ENCODE peak calls at places on chromosomes 2 and 18, in ten cellular contexts. One of them, this sample, is unnamed.

GRCh38 chr2:42368817-42369550 is 8.0 kb upstream of the COX7A2L start:
- DNase-seq in NCI-H510A: no peak
- DNase-seq in cardiac muscle cell: no peak
- DNase-seq in neural progenitor cell: no peak
- DNase-seq in T-helper 9 cell: no peak
- DNase-seq in neural crest cell: no peak
- DNase-seq in activated naive CD8-positive, alpha-beta T cell treated with anti-CD3 and anti-CD28 coated beads for 36 hours: no peak
- DNase-seq in iPS-NIHi11: no peak
- DNase-seq in EH: no peak
- DNase-seq in stimulated activated CD4-positive, alpha-beta T cell treated with anti-CD3 and anti-CD28 coated beads, Interleukin-12 subunit alpha, Interleukin-12 subunit beta, amount 100 ng/mL, for 48 hours: no peak
- DNase-seq in this sample: peak

GRCh38 chr2:121197369-121198091 is 87.5 kb downstream of the TFCP2L1 start:
- DNase-seq in NCI-H510A: no peak
- DNase-seq in cardiac muscle cell: peak
- DNase-seq in neural progenitor cell: no peak
- DNase-seq in T-helper 9 cell: no peak
- DNase-seq in neural crest cell: no peak
- DNase-seq in activated naive CD8-positive, alpha-beta T cell treated with anti-CD3 and anti-CD28 coated beads for 36 hours: no peak
- DNase-seq in iPS-NIHi11: no peak
- DNase-seq in EH: peak
- DNase-seq in stimulated activated CD4-positive, alpha-beta T cell treated with anti-CD3 and anti-CD28 coated beads, Interleukin-12 subunit alpha, Interleukin-12 subunit beta, amount 100 ng/mL, for 48 hours: no peak
- DNase-seq in this sample: no peak

GRCh38 chr18:41645600-41646360 is 309.3 kb upstream of the PIK3C3 start:
- DNase-seq in NCI-H510A: no peak
- DNase-seq in cardiac muscle cell: no peak
- DNase-seq in neural progenitor cell: no peak
- DNase-seq in T-helper 9 cell: no peak
- DNase-seq in neural crest cell: no peak
- DNase-seq in activated naive CD8-positive, alpha-beta T cell treated with anti-CD3 and anti-CD28 coated beads for 36 hours: no peak
- DNase-seq in iPS-NIHi11: no peak
- DNase-seq in EH: no peak
- DNase-seq in stimulated activated CD4-positive, alpha-beta T cell treated with anti-CD3 and anti-CD28 coated beads, Interleukin-12 subunit alpha, Interleukin-12 subunit beta, amount 100 ng/mL, for 48 hours: no peak
- DNase-seq in this sample: no peak

GRCh38 chr2:109069430-109070194 is 59.4 kb upstream of the SH3RF3 start:
- DNase-seq in NCI-H510A: no peak
- DNase-seq in cardiac muscle cell: no peak
- DNase-seq in neural progenitor cell: peak
- DNase-seq in T-helper 9 cell: no peak
- DNase-seq in neural crest cell: no peak
- DNase-seq in activated naive CD8-positive, alpha-beta T cell treated with anti-CD3 and anti-CD28 coated beads for 36 hours: no peak
- DNase-seq in iPS-NIHi11: peak
- DNase-seq in EH: no peak
- DNase-seq in stimulated activated CD4-positive, alpha-beta T cell treated with anti-CD3 and anti-CD28 coated beads, Interleukin-12 subunit alpha, Interleukin-12 subunit beta, amount 100 ng/mL, for 48 hours: no peak
- DNase-seq in this sample: peak

GRCh38 chr2:165192729-165193128 is 11.1 kb downstream of the SCN3A start:
- DNase-seq in NCI-H510A: no peak
- DNase-seq in cardiac muscle cell: no peak
- DNase-seq in neural progenitor cell: no peak
- DNase-seq in T-helper 9 cell: no peak
- DNase-seq in neural crest cell: no peak
- DNase-seq in activated naive CD8-positive, alpha-beta T cell treated with anti-CD3 and anti-CD28 coated beads for 36 hours: no peak
- DNase-seq in iPS-NIHi11: no peak
- DNase-seq in EH: no peak
- DNase-seq in stimulated activated CD4-positive, alpha-beta T cell treated with anti-CD3 and anti-CD28 coated beads, Interleukin-12 subunit alpha, Interleukin-12 subunit beta, amount 100 ng/mL, for 48 hours: no peak
- DNase-seq in this sample: no peak

GRCh38 chr2:59425292-59425691 is 1128.2 kb downstream of the BCL11A start:
- DNase-seq in NCI-H510A: no peak
- DNase-seq in cardiac muscle cell: no peak
- DNase-seq in neural progenitor cell: no peak
- DNase-seq in T-helper 9 cell: no peak
- DNase-seq in neural crest cell: no peak
- DNase-seq in activated naive CD8-positive, alpha-beta T cell treated with anti-CD3 and anti-CD28 coated beads for 36 hours: no peak
- DNase-seq in iPS-NIHi11: no peak
- DNase-seq in EH: peak
- DNase-seq in stimulated activated CD4-positive, alpha-beta T cell treated with anti-CD3 and anti-CD28 coated beads, Interleukin-12 subunit alpha, Interleukin-12 subunit beta, amount 100 ng/mL, for 48 hours: no peak
- DNase-seq in this sample: no peak

GRCh38 chr18:80148316-80149199 is 39.5 kb downstream of the ADNP2 start:
- DNase-seq in NCI-H510A: no peak
- DNase-seq in cardiac muscle cell: peak
- DNase-seq in neural progenitor cell: no peak
- DNase-seq in T-helper 9 cell: no peak
- DNase-seq in neural crest cell: no peak
- DNase-seq in activated naive CD8-positive, alpha-beta T cell treated with anti-CD3 and anti-CD28 coated beads for 36 hours: no peak
- DNase-seq in iPS-NIHi11: no peak
- DNase-seq in EH: peak
- DNase-seq in stimulated activated CD4-positive, alpha-beta T cell treated with anti-CD3 and anti-CD28 coated beads, Interleukin-12 subunit alpha, Interleukin-12 subunit beta, amount 100 ng/mL, for 48 hours: no peak
- DNase-seq in this sample: no peak

GRCh38 chr2:37005118-37005868 is 39.0 kb upstream of the STRN start:
- DNase-seq in NCI-H510A: peak
- DNase-seq in cardiac muscle cell: peak
- DNase-seq in neural progenitor cell: peak
- DNase-seq in T-helper 9 cell: no peak
- DNase-seq in neural crest cell: no peak
- DNase-seq in activated naive CD8-positive, alpha-beta T cell treated with anti-CD3 and anti-CD28 coated beads for 36 hours: no peak
- DNase-seq in iPS-NIHi11: peak
- DNase-seq in EH: peak
- DNase-seq in stimulated activated CD4-positive, alpha-beta T cell treated with anti-CD3 and anti-CD28 coated beads, Interleukin-12 subunit alpha, Interleukin-12 subunit beta, amount 100 ng/mL, for 48 hours: no peak
- DNase-seq in this sample: peak

GRCh38 chr18:62500174-62500573 is 22.7 kb upstream of the ZCCHC2 start:
- DNase-seq in NCI-H510A: no peak
- DNase-seq in cardiac muscle cell: no peak
- DNase-seq in neural progenitor cell: no peak
- DNase-seq in T-helper 9 cell: no peak
- DNase-seq in neural crest cell: no peak
- DNase-seq in activated naive CD8-positive, alpha-beta T cell treated with anti-CD3 and anti-CD28 coated beads for 36 hours: no peak
- DNase-seq in iPS-NIHi11: no peak
- DNase-seq in EH: no peak
- DNase-seq in stimulated activated CD4-positive, alpha-beta T cell treated with anti-CD3 and anti-CD28 coated beads, Interleukin-12 subunit alpha, Interleukin-12 subunit beta, amount 100 ng/mL, for 48 hours: no peak
- DNase-seq in this sample: no peak

GRCh38 chr2:144516981-144517824 is 2.7 kb downstream of the ZEB2 start:
- DNase-seq in NCI-H510A: peak
- DNase-seq in cardiac muscle cell: peak
- DNase-seq in neural progenitor cell: peak
- DNase-seq in T-helper 9 cell: no peak
- DNase-seq in neural crest cell: no peak
- DNase-seq in activated naive CD8-positive, alpha-beta T cell treated with anti-CD3 and anti-CD28 coated beads for 36 hours: peak
- DNase-seq in iPS-NIHi11: peak
- DNase-seq in EH: peak
- DNase-seq in stimulated activated CD4-positive, alpha-beta T cell treated with anti-CD3 and anti-CD28 coated beads, Interleukin-12 subunit alpha, Interleukin-12 subunit beta, amount 100 ng/mL, for 48 hours: no peak
- DNase-seq in this sample: peak

GRCh38 chr2:29213871-29214341 is 98.7 kb downstream of the CLIP4 start:
- DNase-seq in NCI-H510A: no peak
- DNase-seq in cardiac muscle cell: no peak
- DNase-seq in neural progenitor cell: no peak
- DNase-seq in T-helper 9 cell: no peak
- DNase-seq in neural crest cell: no peak
- DNase-seq in activated naive CD8-positive, alpha-beta T cell treated with anti-CD3 and anti-CD28 coated beads for 36 hours: no peak
- DNase-seq in iPS-NIHi11: no peak
- DNase-seq in EH: no peak
- DNase-seq in stimulated activated CD4-positive, alpha-beta T cell treated with anti-CD3 and anti-CD28 coated beads, Interleukin-12 subunit alpha, Interleukin-12 subunit beta, amount 100 ng/mL, for 48 hours: no peak
- DNase-seq in this sample: no peak

GRCh38 chr2:135948642-135949355 is 36.6 kb downstream of the DARS1 start:
- DNase-seq in NCI-H510A: no peak
- DNase-seq in cardiac muscle cell: peak
- DNase-seq in neural progenitor cell: no peak
- DNase-seq in T-helper 9 cell: peak
- DNase-seq in neural crest cell: no peak
- DNase-seq in activated naive CD8-positive, alpha-beta T cell treated with anti-CD3 and anti-CD28 coated beads for 36 hours: peak
- DNase-seq in iPS-NIHi11: no peak
- DNase-seq in EH: peak
- DNase-seq in stimulated activated CD4-positive, alpha-beta T cell treated with anti-CD3 and anti-CD28 coated beads, Interleukin-12 subunit alpha, Interleukin-12 subunit beta, amount 100 ng/mL, for 48 hours: no peak
- DNase-seq in this sample: no peak

This sample was measured in ELF-1.